ENCODE peak calls at places on chromosomes 1 and 21, in four cellular contexts. H is body of pancreas, Q is psoas muscle, A is cardiac muscle cell. I is an unnamed sample. For H3K9me3, the result is how much of the 10 kb centered on the place peaks cover.

GRCh38 chr1:221335161-221336101 is 406.5 kb downstream of the DUSP10 start:
- DNase-seq in H (peak), Q (peak), A (no peak), I (no peak)

GRCh38 chr1:2529776-2530500 is at the start of gene HES5:
- DNase-seq in H (no peak), Q (no peak), A (peak), I (no peak)

GRCh38 chr1:198623920-198624647 is 14.8 kb upstream of the PTPRC start:
- DNase-seq in H (no peak), Q (no peak), A (no peak), I (no peak)

GRCh38 chr21:43727571-43728466 is 8.9 kb downstream of the PDXK start:
- DNase-seq in H (peak), Q (peak), A (no peak), I (peak)

GRCh38 chr1:65813956-65814355 is 21.3 kb downstream of the PDE4B start:
- DNase-seq in H (no peak), Q (no peak), A (no peak), I (no peak)

GRCh38 chr1:202991112-202991511 is 16.1 kb upstream of the TMEM183A start:
- DNase-seq in H (no peak), Q (no peak), A (no peak), I (no peak)

GRCh38 chr21:45323487-45324380 is 36.0 kb upstream of the POFUT2 start:
- DNase-seq in H (peak), Q (peak), A (no peak), I (no peak)

GRCh38 chr1:243253211-243253926 is 1.7 kb downstream of the CEP170 start:
- DNase-seq in H (no peak), Q (no peak), A (no peak), I (no peak)

GRCh38 chr21:36563301-36563926 is 83.5 kb upstream of the CLDN14 start:
- DNase-seq in H (no peak), Q (no peak), A (no peak), I (no peak)

GRCh38 chr1:156006666-156007376 is 13.9 kb downstream of the SSR2 start:
- DNase-seq in H (no peak), Q (no peak), A (peak), I (no peak)

GRCh38 chr1:12152106-12152891 is 14.5 kb upstream of the TNFRSF1B start:
- DNase-seq in H (no peak), Q (no peak), A (no peak), I (no peak)

GRCh38 chr1:88780485-88780884 is 96.4 kb downstream of the PKN2 start:
- DNase-seq in H (no peak), Q (no peak), A (no peak), I (no peak)

GRCh38 chr1:226882631-226883409 is 12.4 kb downstream of the PSEN2 start:
- DNase-seq in H (no peak), Q (no peak), A (no peak), I (no peak)

GRCh38 chr1:94481473-94481933 is 60.1 kb downstream of the F3 start:
- DNase-seq in H (peak), Q (peak), A (peak), I (peak)

GRCh38 chr1:66695121-66695520 is 57.1 kb upstream of the DYNLT5 start:
- DNase-seq in H (no peak), Q (no peak), A (peak), I (no peak)

GRCh38 chr1:99589186-99589636 is 56.7 kb upstream of the PALMD start:
- DNase-seq in H (no peak), Q (no peak), A (no peak), I (no peak)

GRCh38 chr1:6497215-6497866 is 5.9 kb upstream of the PLEKHG5 start:
- DNase-seq in H (peak), Q (no peak), A (peak), I (no peak)

GRCh38 chr1:40438391-40439015 is 11.8 kb upstream of the ZFP69B start:
- DNase-seq in H (peak), Q (no peak), A (peak), I (no peak)

GRCh38 chr1:236156512-236157208 is 14.3 kb downstream of the GPR137B start:
- DNase-seq in H (no peak), Q (no peak), A (no peak), I (peak)

GRCh38 chr1:15950763-15951295 is 25.1 kb downstream of the ZBTB17 start:
- DNase-seq in H (no peak), Q (peak), A (no peak), I (no peak)

GRCh38 chr1:155984341-155984740 is 6.0 kb upstream of the ARHGEF2 start:
- DNase-seq in H (peak), Q (no peak), A (no peak), I (no peak)

GRCh38 chr1:24501371-24502167 is 1.1 kb upstream of the RCAN3 start:
- DNase-seq in H (no peak), Q (no peak), A (no peak), I (no peak)

GRCh38 chr1:1304331-1305299 is 3.1 kb downstream of the ACAP3 start:
- DNase-seq in H (peak), Q (peak), A (peak), I (peak)

GRCh38 chr1:201228011-201228983 is 37.7 kb downstream of the IGFN1 start:
- DNase-seq in H (no peak), Q (no peak), A (no peak), I (peak)

GRCh38 chr1:246377606-246378005 is 129.5 kb downstream of the SMYD3 start:
- DNase-seq in H (no peak), Q (no peak), A (no peak), I (no peak)

GRCh38 chr1:19219451-19219850 is 9.4 kb upstream of the UBR4 start:
- DNase-seq in H (no peak), Q (no peak), A (no peak), I (no peak)

GRCh38 chr1:119587328-119587727 is 60.7 kb downstream of the ZNF697 start:
- DNase-seq in H (no peak), Q (no peak), A (peak), I (no peak)

GRCh38 chr1:159889821-159890252 is 10.1 kb downstream of the CFAP45 start:
- DNase-seq in H (peak), Q (no peak), A (no peak), I (no peak)

GRCh38 chr21:45698493-45698947 is 55.0 kb downstream of the PCBP3 start:
- DNase-seq in H (peak), Q (no peak), A (no peak), I (peak)

GRCh38 chr1:11842154-11843041 is 5.2 kb downstream of the NPPA start:
- DNase-seq in H (no peak), Q (no peak), A (no peak), I (no peak)

GRCh38 chr21:37225440-37225839 is 41.7 kb downstream of the VPS26C start:
- DNase-seq in H (no peak), Q (no peak), A (no peak), I (no peak)

GRCh38 chr1:207025144-207025880 is 7.2 kb downstream of the C1orf116 start:
- DNase-seq in H (peak), Q (no peak), A (peak), I (no peak)

DNA sequence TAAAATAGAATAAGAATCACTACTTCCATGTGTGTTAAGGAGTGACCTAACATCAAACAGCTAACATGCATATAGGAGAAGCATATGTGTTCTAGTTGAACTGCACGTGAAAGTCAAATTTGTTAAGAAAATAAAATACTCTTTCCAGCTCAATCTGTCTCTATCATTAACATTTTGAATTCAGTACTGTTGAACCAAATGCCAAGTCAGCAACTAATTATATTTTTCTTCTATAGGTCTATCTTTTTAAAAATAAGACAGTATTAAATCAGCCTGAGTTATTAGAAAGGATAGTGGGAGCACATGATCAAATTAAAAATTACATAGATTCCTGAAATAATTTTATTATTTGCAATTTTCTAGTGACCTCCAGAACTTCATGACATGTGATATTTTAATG is 141.8 kb downstream of the NRIP1 start:
- DNase-seq in H (no peak), Q (no peak), A (no peak), I (no peak)
- H3K9me3 ChIP-seq in H (under half), Q (under half), A (under half), I (under half)

GRCh38 chr1:68590473-68590872 is 93.6 kb upstream of the DEPDC1 start:
- DNase-seq in H (no peak), Q (no peak), A (no peak), I (no peak)
- H3K9me3 ChIP-seq in H (under half), Q (under half), A (under half), I (under half)

DNA sequence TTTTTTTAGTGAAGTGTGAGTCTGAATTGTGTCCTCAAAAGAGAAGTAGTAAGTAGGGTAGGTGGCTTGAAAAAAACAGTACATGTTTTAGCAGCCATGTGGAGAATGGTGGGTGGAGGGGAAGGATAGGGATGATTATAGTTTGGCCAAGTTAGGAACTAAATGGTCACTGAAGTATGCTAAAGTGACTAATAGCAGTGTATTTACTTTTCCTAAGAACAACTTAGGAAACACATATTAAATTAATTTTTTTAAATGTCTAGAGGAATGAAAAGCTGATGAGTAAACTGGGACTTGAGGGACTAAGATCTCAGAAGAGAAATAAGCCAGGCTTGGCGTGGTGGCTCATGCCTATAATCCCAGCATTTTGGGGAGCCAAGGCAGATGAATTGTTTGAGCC is 55.5 kb downstream of the PLA2G4A start:
- DNase-seq in H (no peak), Q (no peak), A (no peak), I (no peak)
- H3K9me3 ChIP-seq in H (under half), Q (under half), A (under half), I (under half)

GRCh38 chr1:163768581-163768980 is 446.8 kb downstream of the NUF2 start:
- DNase-seq in H (no peak), Q (no peak), A (no peak), I (no peak)

GRCh38 chr1:163777205-163777604 is 455.5 kb downstream of the NUF2 start:
- DNase-seq in H (no peak), Q (no peak), A (no peak), I (no peak)

GRCh38 chr1:163771637-163772036 is 449.9 kb downstream of the NUF2 start:
- DNase-seq in H (no peak), Q (no peak), A (no peak), I (no peak)

GRCh38 chr1:163772266-163772665 is 450.5 kb downstream of the NUF2 start:
- DNase-seq in H (no peak), Q (no peak), A (no peak), I (no peak)

DNA sequence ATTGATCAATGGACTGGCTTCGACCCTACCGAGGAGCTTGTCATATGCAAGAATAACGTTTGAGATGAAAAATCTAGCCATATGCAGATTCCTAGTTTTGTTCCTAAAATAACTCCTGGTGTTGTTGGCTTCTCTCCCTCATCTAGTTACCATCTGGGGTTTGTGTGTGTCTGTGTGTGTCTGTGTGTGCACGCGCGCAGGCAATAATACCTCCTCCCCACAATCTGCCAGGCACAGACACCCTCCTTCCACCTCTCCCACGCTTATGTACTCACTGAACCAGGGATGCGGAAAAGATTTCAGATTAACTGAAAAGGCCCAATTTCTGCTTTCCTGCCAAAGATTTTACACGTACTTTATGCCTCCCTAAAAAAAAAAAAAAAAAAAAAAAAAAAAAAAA is 452.6 kb downstream of the NUF2 start:
- DNase-seq in H (no peak), Q (no peak), A (no peak), I (no peak)
- H3K9me3 ChIP-seq in H (under half), Q (under half), A (under half), I (under half)